ENCODE peak calls at places on chromosomes 3 and 15, in seven cellular contexts. W is GM23248, C is neural progenitor cell, Z is hepatocyte, N is OCI-LY7, H is MM.1S, T is GM23338. G is an unnamed sample.
A peak's percentile ranks its signal among the peaks of the same experiment; 100 is the strongest.

GRCh38 chr3:111998661-111999641 is at the start of gene TAGLN3:
- DNase-seq in W (peak; percentile 56), C (peak; percentile 96), Z (peak; percentile 45), N (peak; percentile 10), H (peak; percentile 51), T (peak; percentile 78), G (peak; percentile 33)

GRCh38 chr15:66942649-66943390 is 122.6 kb upstream of the SMAD3 start:
- DNase-seq in W (no peak), C (no peak), Z (no peak), N (no peak), H (no peak), T (no peak), G (no peak)

GRCh38 chr3:138051946-138052802 is 42.2 kb downstream of the CLDN18 start:
- DNase-seq in W (peak; percentile 67), C (peak; percentile 72), Z (peak; percentile 70), N (peak; percentile 26), H (peak; percentile 53), T (peak; percentile 76), G (peak; percentile 60)

GRCh38 chr3:157135671-157136396 is 24.1 kb downstream of the CCNL1 start:
- DNase-seq in W (peak; percentile 59), C (no peak), Z (peak; percentile 53), N (no peak), H (peak; percentile 24), T (no peak), G (peak; percentile 85)

GRCh38 chr15:101509279-101509678 is 19.8 kb upstream of the PCSK6 start:
- DNase-seq in W (no peak), C (peak; percentile 80), Z (no peak), N (no peak), H (no peak), T (no peak), G (no peak)

GRCh38 chr3:151816091-151816604 is 2.2 kb downstream of the AADAC start:
- DNase-seq in W (peak; percentile 85), C (peak; percentile 26), Z (peak; percentile 71), N (no peak), H (no peak), T (peak; percentile 7), G (peak; percentile 87)

GRCh38 chr3:56725175-56725574 is 42.1 kb upstream of the TASOR start:
- DNase-seq in W (no peak), C (no peak), Z (no peak), N (no peak), H (peak; percentile 92), T (no peak), G (no peak)

GRCh38 chr3:119073258-119074001 is 38.8 kb upstream of the IGSF11 start:
- DNase-seq in W (no peak), C (no peak), Z (no peak), N (no peak), H (no peak), T (no peak), G (no peak)

GRCh38 chr15:77373441-77373840 is 46.5 kb downstream of the PEAK1 start:
- DNase-seq in W (no peak), C (no peak), Z (no peak), N (no peak), H (no peak), T (no peak), G (no peak)

GRCh38 chr3:161050929-161051328 is 54.2 kb downstream of the B3GALNT1 start:
- DNase-seq in W (no peak), C (no peak), Z (no peak), N (no peak), H (no peak), T (no peak), G (no peak)

GRCh38 chr3:101036676-101037075 is 43.5 kb upstream of the ABI3BP start:
- DNase-seq in W (peak; percentile 48), C (no peak), Z (no peak), N (no peak), H (no peak), T (no peak), G (no peak)

GRCh38 chr15:43204016-43204901 is 16.6 kb downstream of the EPB42 start:
- DNase-seq in W (peak; percentile 86), C (peak; percentile 71), Z (peak; percentile 72), N (peak; percentile 62), H (peak; percentile 39), T (peak; percentile 89), G (peak; percentile 73)

GRCh38 chr3:45509038-45509767 is 85.3 kb upstream of the LIMD1 start:
- DNase-seq in W (peak; percentile 98), C (no peak), Z (peak; percentile 36), N (no peak), H (no peak), T (peak; percentile 72), G (peak; percentile 79)

GRCh38 chr15:51775967-51776816 is 24.8 kb downstream of the TMOD2 start:
- DNase-seq in W (peak; percentile 61), C (peak; percentile 72), Z (peak; percentile 71), N (peak; percentile 61), H (peak; percentile 33), T (peak; percentile 91), G (peak; percentile 64)

GRCh38 chr3:13012228-13012691 is 61.0 kb downstream of the IQSEC1 start:
- DNase-seq in W (peak; percentile 34), C (no peak), Z (no peak), N (peak; percentile 77), H (peak; percentile 81), T (no peak), G (no peak)

GRCh38 chr15:96285306-96285705 is 45.2 kb upstream of the NR2F2 start:
- DNase-seq in W (peak; percentile 80), C (no peak), Z (no peak), N (no peak), H (no peak), T (no peak), G (no peak)

GRCh38 chr3:159840900-159841299 is 147.7 kb upstream of the IL12A start:
- DNase-seq in W (no peak), C (no peak), Z (no peak), N (no peak), H (no peak), T (no peak), G (peak; percentile 59)

GRCh38 chr3:85576091-85576690 is 617.4 kb downstream of the CADM2 start:
- DNase-seq in W (peak; percentile 56), C (peak; percentile 66), Z (peak; percentile 73), N (peak; percentile 56), H (peak; percentile 67), T (peak; percentile 84), G (peak; percentile 85)

GRCh38 chr3:140438736-140439505 is 238.9 kb upstream of the TRIM42 start:
- DNase-seq in W (no peak), C (no peak), Z (no peak), N (no peak), H (no peak), T (no peak), G (no peak)

GRCh38 chr3:128923607-128924385 is 44.4 kb downstream of the ACAD9 start:
- DNase-seq in W (no peak), C (no peak), Z (no peak), N (no peak), H (no peak), T (no peak), G (no peak)

GRCh38 chr15:90836296-90836871 is 32.0 kb upstream of the FURIN start:
- DNase-seq in W (peak; percentile 81), C (no peak), Z (peak; percentile 78), N (no peak), H (no peak), T (no peak), G (peak; percentile 41)

GRCh38 chr3:15527031-15527459 is 5.5 kb upstream of the COLQ start:
- DNase-seq in W (no peak), C (peak; percentile 71), Z (peak; percentile 35), N (peak; percentile 5), H (no peak), T (peak; percentile 93), G (peak; percentile 7)

GRCh38 chr15:50145451-50145872 is 26.4 kb upstream of the ATP8B4 start:
- DNase-seq in W (peak; percentile 85), C (peak; percentile 83), Z (peak; percentile 82), N (peak; percentile 60), H (peak; percentile 53), T (peak; percentile 85), G (peak; percentile 90)

GRCh38 chr3:65884072-65884471 is 154.6 kb downstream of the MAGI1 start:
- DNase-seq in W (no peak), C (no peak), Z (no peak), N (no peak), H (no peak), T (no peak), G (no peak)

DNA sequence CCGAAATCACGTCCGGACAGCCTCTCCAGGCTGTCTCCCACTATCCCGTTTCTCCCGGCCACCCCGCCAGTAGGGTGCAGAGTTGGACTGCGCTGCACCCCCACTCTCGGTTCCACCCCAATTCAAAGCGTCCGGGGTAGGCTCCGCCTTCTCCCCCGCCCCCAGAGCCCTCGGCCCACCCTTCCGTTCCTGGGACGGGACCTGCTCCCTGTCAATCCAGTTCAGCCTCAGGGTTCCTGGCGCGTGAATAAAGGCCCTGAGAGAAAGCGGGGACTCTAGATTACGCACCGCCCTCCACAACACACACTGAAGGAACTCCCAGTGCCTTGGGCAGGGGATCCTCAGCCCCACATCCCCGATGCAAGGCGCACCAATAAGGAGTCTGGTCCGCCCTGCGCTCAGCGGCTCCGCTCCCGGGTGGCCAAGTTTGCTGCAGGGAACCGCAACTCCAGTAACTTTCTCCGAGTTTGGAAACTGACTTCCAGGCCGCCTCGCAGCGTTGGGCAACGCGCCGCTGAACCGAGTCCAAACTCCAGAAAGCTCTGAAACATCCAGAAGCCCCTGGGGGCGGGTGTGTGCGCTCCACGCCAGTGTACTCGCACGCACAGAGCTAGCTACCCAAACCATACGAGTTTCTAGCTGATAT is 1.9 kb downstream of the ADAMTS9 start:
- DNase-seq in W (peak; percentile 91), C (peak; percentile 95), Z (peak; percentile 94), N (no peak), H (no peak), T (peak; percentile 92), G (no peak)
- TF ChIP-seq EZH2phosphoT487 in W (no peak), C (peak; percentile 40), Z (no peak), N (no peak), H (no peak), T (no peak), G (no peak)

DNA sequence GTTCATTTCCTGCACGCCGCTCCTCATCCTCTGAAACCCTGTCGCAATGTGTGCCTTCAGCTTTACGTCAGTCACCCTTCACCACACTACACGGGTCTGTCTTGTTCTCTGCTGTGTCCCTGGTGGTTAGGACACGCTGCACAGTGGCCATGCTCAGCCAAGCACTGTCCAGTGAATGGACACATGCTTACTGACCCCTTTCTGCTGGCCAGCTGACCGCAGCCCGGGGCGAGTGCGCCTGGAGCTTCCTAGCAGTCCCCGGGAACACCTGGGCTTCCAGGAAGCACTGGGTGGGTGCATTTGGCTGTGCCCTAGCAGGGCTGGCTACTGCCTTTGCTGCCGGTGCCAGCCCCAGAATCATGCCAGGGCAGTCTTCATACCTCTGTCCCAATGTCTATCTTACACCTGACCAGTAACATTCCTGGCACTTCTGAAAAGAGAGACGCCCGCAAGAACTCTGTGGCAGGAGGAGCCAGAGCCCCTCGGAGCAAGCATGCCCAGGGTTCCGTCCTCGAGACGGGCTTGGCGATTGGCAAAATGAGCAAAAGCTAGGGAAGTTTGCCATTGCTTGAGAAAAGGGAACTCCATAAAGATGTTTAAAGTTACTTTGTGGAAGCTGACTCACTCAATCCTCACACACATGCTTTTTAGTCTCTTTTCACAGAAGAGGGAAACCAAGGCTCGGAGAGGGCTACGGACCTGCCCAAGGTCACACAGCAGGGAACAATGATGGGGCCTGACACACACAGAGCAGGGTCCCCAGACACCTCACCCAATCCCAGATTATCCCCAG is 15.7 kb upstream of the ZXDC start:
- DNase-seq in W (no peak), C (no peak), Z (no peak), N (no peak), H (no peak), T (no peak), G (no peak)
- TF ChIP-seq EZH2phosphoT487 in W (no peak), C (no peak), Z (no peak), N (no peak), H (no peak), T (no peak), G (no peak)

GRCh38 chr15:87032291-87032690 is 952.6 kb downstream of the AGBL1 start:
- DNase-seq in W (no peak), C (no peak), Z (no peak), N (no peak), H (no peak), T (peak; percentile 8), G (peak; percentile 30)
- TF ChIP-seq EZH2phosphoT487 in W (no peak), C (no peak), Z (no peak), N (no peak), H (no peak), T (no peak), G (no peak)

GRCh38 chr3:41991399-41991798 is 29.5 kb upstream of the ULK4 start:
- DNase-seq in W (no peak), C (no peak), Z (no peak), N (no peak), H (no peak), T (no peak), G (peak; percentile 67)
- TF ChIP-seq EZH2phosphoT487 in W (no peak), C (no peak), Z (no peak), N (no peak), H (no peak), T (no peak), G (no peak)

G was measured in PC-3.